ENCODE peak calls at places on chromosomes 12 and 14, in five cellular contexts. One of them, this sample, is unnamed.

GRCh38 chr14:33499687-33500086 is 451.2 kb downstream of the EGLN3 start:
- DNase-seq in tibial artery: no peak
- DNase-seq in sigmoid colon: no peak
- DNase-seq in GM13977: no peak
- DNase-seq in ovary: no peak
- DNase-seq in this sample: no peak

GRCh38 chr12:57521475-57522018 is 1.1 kb upstream of the MBD6 start:
- DNase-seq in tibial artery: peak
- DNase-seq in sigmoid colon: peak
- DNase-seq in GM13977: no peak
- DNase-seq in ovary: peak
- DNase-seq in this sample: no peak

GRCh38 chr12:26251600-26251999 is 56.2 kb downstream of the SSPN start:
- DNase-seq in tibial artery: peak
- DNase-seq in sigmoid colon: no peak
- DNase-seq in GM13977: no peak
- DNase-seq in ovary: peak
- DNase-seq in this sample: no peak

GRCh38 chr12:114709112-114709511 is 25.1 kb upstream of the TBX3 start:
- DNase-seq in tibial artery: no peak
- DNase-seq in sigmoid colon: no peak
- DNase-seq in GM13977: no peak
- DNase-seq in ovary: no peak
- DNase-seq in this sample: no peak

GRCh38 chr12:69993433-69993832 is 168.4 kb downstream of the MYRFL start:
- DNase-seq in tibial artery: no peak
- DNase-seq in sigmoid colon: no peak
- DNase-seq in GM13977: no peak
- DNase-seq in ovary: no peak
- DNase-seq in this sample: no peak

GRCh38 chr14:23831591-23831990 is 122.0 kb upstream of the DHRS4 start:
- DNase-seq in tibial artery: no peak
- DNase-seq in sigmoid colon: no peak
- DNase-seq in GM13977: no peak
- DNase-seq in ovary: no peak
- DNase-seq in this sample: no peak

GRCh38 chr12:24479131-24479530 is 469.8 kb downstream of the BCAT1 start:
- DNase-seq in tibial artery: no peak
- DNase-seq in sigmoid colon: no peak
- DNase-seq in GM13977: no peak
- DNase-seq in ovary: no peak
- DNase-seq in this sample: no peak

GRCh38 chr12:42119085-42119633 is 25.5 kb downstream of the GXYLT1 start:
- DNase-seq in tibial artery: no peak
- DNase-seq in sigmoid colon: no peak
- DNase-seq in GM13977: no peak
- DNase-seq in ovary: no peak
- DNase-seq in this sample: no peak

GRCh38 chr12:537772-538171 is 78.0 kb downstream of the B4GALNT3 start:
- DNase-seq in tibial artery: no peak
- DNase-seq in sigmoid colon: no peak
- DNase-seq in GM13977: no peak
- DNase-seq in ovary: no peak
- DNase-seq in this sample: no peak

GRCh38 chr12:19220205-19220604 is 90.7 kb downstream of the PLEKHA5 start:
- DNase-seq in tibial artery: no peak
- DNase-seq in sigmoid colon: no peak
- DNase-seq in GM13977: no peak
- DNase-seq in ovary: no peak
- DNase-seq in this sample: no peak

GRCh38 chr14:55245657-55246268 is 25.5 kb upstream of the FBXO34 start:
- DNase-seq in tibial artery: no peak
- DNase-seq in sigmoid colon: no peak
- DNase-seq in GM13977: peak
- DNase-seq in ovary: no peak
- DNase-seq in this sample: no peak

GRCh38 chr12:15196221-15196620 is 25.0 kb downstream of the RERG start:
- DNase-seq in tibial artery: no peak
- DNase-seq in sigmoid colon: no peak
- DNase-seq in GM13977: no peak
- DNase-seq in ovary: no peak
- DNase-seq in this sample: no peak

GRCh38 chr14:68655961-68656360 is 136.9 kb downstream of the ZFP36L1 start:
- DNase-seq in tibial artery: peak
- DNase-seq in sigmoid colon: no peak
- DNase-seq in GM13977: no peak
- DNase-seq in ovary: no peak
- DNase-seq in this sample: no peak

GRCh38 chr12:112115259-112116045 is 6.9 kb upstream of the NAA25 start:
- DNase-seq in tibial artery: no peak
- DNase-seq in sigmoid colon: no peak
- DNase-seq in GM13977: no peak
- DNase-seq in ovary: no peak
- DNase-seq in this sample: no peak

GRCh38 chr12:1517007-1517406 is 77.4 kb downstream of the FBXL14 start:
- DNase-seq in tibial artery: peak
- DNase-seq in sigmoid colon: no peak
- DNase-seq in GM13977: no peak
- DNase-seq in ovary: no peak
- DNase-seq in this sample: no peak

GRCh38 chr14:72315720-72316119 is 383.5 kb downstream of the RGS6 start:
- DNase-seq in tibial artery: no peak
- DNase-seq in sigmoid colon: no peak
- DNase-seq in GM13977: no peak
- DNase-seq in ovary: no peak
- DNase-seq in this sample: no peak

GRCh38 chr12:59155448-59155847 is 235.1 kb upstream of the LRIG3 start:
- DNase-seq in tibial artery: no peak
- DNase-seq in sigmoid colon: no peak
- DNase-seq in GM13977: no peak
- DNase-seq in ovary: no peak
- DNase-seq in this sample: no peak

GRCh38 chr12:9049520-9050133 is 60.3 kb downstream of the KLRG1 start:
- DNase-seq in tibial artery: no peak
- DNase-seq in sigmoid colon: no peak
- DNase-seq in GM13977: peak
- DNase-seq in ovary: no peak
- DNase-seq in this sample: no peak

GRCh38 chr12:68905731-68906130 is 27.2 kb downstream of the CPM start:
- DNase-seq in tibial artery: no peak
- DNase-seq in sigmoid colon: no peak
- DNase-seq in GM13977: no peak
- DNase-seq in ovary: no peak
- DNase-seq in this sample: no peak

GRCh38 chr14:36217732-36218131 is 41.2 kb upstream of the PTCSC3 start:
- DNase-seq in tibial artery: no peak
- DNase-seq in sigmoid colon: no peak
- DNase-seq in GM13977: no peak
- DNase-seq in ovary: no peak
- DNase-seq in this sample: no peak

GRCh38 chr12:52783563-52784316 is 6.6 kb upstream of the KRT76 start:
- DNase-seq in tibial artery: no peak
- DNase-seq in sigmoid colon: no peak
- DNase-seq in GM13977: no peak
- DNase-seq in ovary: no peak
- DNase-seq in this sample: no peak

GRCh38 chr12:108664338-108665258 is 30.9 kb upstream of the SELPLG start:
- DNase-seq in tibial artery: peak
- DNase-seq in sigmoid colon: peak
- DNase-seq in GM13977: peak
- DNase-seq in ovary: peak
- DNase-seq in this sample: peak

GRCh38 chr14:105857816-105858675 is 331.7 kb downstream of the TMEM121 start:
- DNase-seq in tibial artery: no peak
- DNase-seq in sigmoid colon: peak
- DNase-seq in GM13977: no peak
- DNase-seq in ovary: peak
- DNase-seq in this sample: no peak

GRCh38 chr12:52817003-52817698 is 3.2 kb upstream of the KRT4 start:
- DNase-seq in tibial artery: no peak
- DNase-seq in sigmoid colon: no peak
- DNase-seq in GM13977: no peak
- DNase-seq in ovary: no peak
- DNase-seq in this sample: no peak

GRCh38 chr12:53427905-53428594 is 4.4 kb downstream of the AMHR2 start:
- DNase-seq in tibial artery: no peak
- DNase-seq in sigmoid colon: no peak
- DNase-seq in GM13977: no peak
- DNase-seq in ovary: no peak
- DNase-seq in this sample: no peak

GRCh38 chr12:75632452-75632851 is 121.0 kb upstream of the KRR1 start:
- DNase-seq in tibial artery: no peak
- DNase-seq in sigmoid colon: no peak
- DNase-seq in GM13977: no peak
- DNase-seq in ovary: no peak
- DNase-seq in this sample: no peak

GRCh38 chr12:131094831-131095805 is 141.4 kb downstream of the ADGRD1 start:
- DNase-seq in tibial artery: peak
- DNase-seq in sigmoid colon: peak
- DNase-seq in GM13977: no peak
- DNase-seq in ovary: no peak
- DNase-seq in this sample: no peak

GRCh38 chr12:21676781-21677180 is 19.1 kb upstream of the LDHB start:
- DNase-seq in tibial artery: no peak
- DNase-seq in sigmoid colon: no peak
- DNase-seq in GM13977: no peak
- DNase-seq in ovary: no peak
- DNase-seq in this sample: no peak

GRCh38 chr12:3683670-3684069 is 69.2 kb downstream of the CRACR2A start:
- DNase-seq in tibial artery: no peak
- DNase-seq in sigmoid colon: no peak
- DNase-seq in GM13977: no peak
- DNase-seq in ovary: no peak
- DNase-seq in this sample: no peak

GRCh38 chr12:104243971-104244370 is 28.4 kb downstream of the TXNRD1 start:
- DNase-seq in tibial artery: no peak
- DNase-seq in sigmoid colon: no peak
- DNase-seq in GM13977: no peak
- DNase-seq in ovary: no peak
- DNase-seq in this sample: no peak

GRCh38 chr12:62320054-62320453 is 59.9 kb downstream of the USP15 start:
- DNase-seq in tibial artery: no peak
- DNase-seq in sigmoid colon: no peak
- DNase-seq in GM13977: no peak
- DNase-seq in ovary: no peak
- DNase-seq in this sample: no peak

DNA sequence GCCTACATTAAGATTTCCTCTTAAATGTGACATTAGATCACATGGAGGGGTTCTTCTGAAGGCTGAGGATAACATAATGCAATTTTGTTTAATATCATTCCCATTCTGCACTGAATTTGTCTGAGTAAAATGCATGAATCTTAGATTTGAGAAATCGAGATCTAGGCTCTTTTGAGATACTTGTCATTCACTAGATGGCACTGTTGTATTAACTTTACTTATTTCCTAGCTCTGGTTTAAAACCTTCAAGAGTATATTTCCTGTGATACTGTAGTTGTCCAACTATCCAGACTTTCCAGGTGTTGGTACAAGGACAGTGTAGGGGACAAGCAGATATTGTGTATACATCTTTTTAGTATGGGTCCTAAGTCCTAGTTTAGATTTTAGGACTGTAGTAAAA is 91.7 kb upstream of the SEL1L start:
- DNase-seq in tibial artery: no peak
- DNase-seq in sigmoid colon: no peak
- DNase-seq in GM13977: peak
- DNase-seq in ovary: no peak
- DNase-seq in this sample: no peak
- TF ChIP-seq CTCF in tibial artery: peak
- TF ChIP-seq CTCF in sigmoid colon: peak
- TF ChIP-seq CTCF in GM13977: peak
- TF ChIP-seq CTCF in ovary: no peak
- TF ChIP-seq CTCF in this sample: no peak

GRCh38 chr12:47079365-47079893 is at the start of gene PCED1B:
- DNase-seq in tibial artery: peak
- DNase-seq in sigmoid colon: peak
- DNase-seq in GM13977: peak
- DNase-seq in ovary: peak
- DNase-seq in this sample: peak
- TF ChIP-seq CTCF in tibial artery: peak
- TF ChIP-seq CTCF in sigmoid colon: no peak
- TF ChIP-seq CTCF in GM13977: peak
- TF ChIP-seq CTCF in ovary: no peak
- TF ChIP-seq CTCF in this sample: no peak

DNA sequence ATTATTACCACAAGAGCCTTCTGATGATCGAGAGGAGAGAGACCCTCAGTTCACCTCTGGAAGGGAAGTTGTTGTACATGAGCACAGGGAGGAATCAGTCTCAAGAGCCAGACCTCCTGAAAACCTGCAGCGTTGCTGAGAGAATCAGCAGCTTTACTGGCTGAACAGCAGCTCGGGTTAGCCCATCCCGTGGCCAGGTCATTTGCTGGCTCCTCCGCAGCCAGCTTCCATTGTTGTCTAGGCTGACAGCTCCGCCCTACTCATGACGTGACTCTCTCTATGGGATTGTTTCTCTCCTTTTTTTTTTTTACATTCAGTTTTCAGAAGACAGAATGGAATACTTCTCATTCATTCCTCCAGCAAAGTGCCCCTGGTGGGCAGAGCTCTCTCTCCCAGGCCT is 69.9 kb downstream of the TGFB3 start:
- DNase-seq in tibial artery: no peak
- DNase-seq in sigmoid colon: no peak
- DNase-seq in GM13977: no peak
- DNase-seq in ovary: no peak
- DNase-seq in this sample: no peak
- TF ChIP-seq CTCF in tibial artery: no peak
- TF ChIP-seq CTCF in sigmoid colon: no peak
- TF ChIP-seq CTCF in GM13977: no peak
- TF ChIP-seq CTCF in ovary: no peak
- TF ChIP-seq CTCF in this sample: no peak

GRCh38 chr14:34981743-34982420 is 910 bp upstream of the SRP54 start:
- DNase-seq in tibial artery: no peak
- DNase-seq in sigmoid colon: no peak
- DNase-seq in GM13977: no peak
- DNase-seq in ovary: peak
- DNase-seq in this sample: peak
- TF ChIP-seq CTCF in tibial artery: no peak
- TF ChIP-seq CTCF in sigmoid colon: peak
- TF ChIP-seq CTCF in GM13977: peak
- TF ChIP-seq CTCF in ovary: no peak
- TF ChIP-seq CTCF in this sample: no peak

GRCh38 chr14:47822326-47822725 is 146.9 kb upstream of the MDGA2 start:
- DNase-seq in tibial artery: no peak
- DNase-seq in sigmoid colon: no peak
- DNase-seq in GM13977: no peak
- DNase-seq in ovary: no peak
- DNase-seq in this sample: no peak

GRCh38 chr14:47821134-47821533 is 145.7 kb upstream of the MDGA2 start:
- DNase-seq in tibial artery: no peak
- DNase-seq in sigmoid colon: no peak
- DNase-seq in GM13977: no peak
- DNase-seq in ovary: no peak
- DNase-seq in this sample: no peak

DNA sequence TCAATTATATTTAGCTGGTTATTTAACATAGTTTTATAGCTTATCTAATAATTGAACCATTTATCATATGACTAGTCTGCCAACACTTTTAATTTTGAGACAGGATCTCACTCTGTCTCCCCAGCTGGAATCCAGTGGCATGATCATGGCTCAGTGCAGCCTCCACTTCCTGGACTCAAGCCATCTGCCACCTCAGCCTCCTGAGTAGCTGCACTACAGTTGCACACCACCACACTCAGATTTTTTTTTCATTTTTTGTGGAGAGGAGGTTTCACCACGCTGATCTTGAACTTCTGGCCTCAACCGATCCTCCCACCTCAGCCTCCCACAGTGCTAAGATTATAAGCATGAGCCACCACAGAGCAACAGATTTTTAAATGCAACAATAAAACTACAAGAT is 151.4 kb upstream of the MDGA2 start:
- DNase-seq in tibial artery: no peak
- DNase-seq in sigmoid colon: no peak
- DNase-seq in GM13977: no peak
- DNase-seq in ovary: no peak
- DNase-seq in this sample: no peak
- TF ChIP-seq CTCF in tibial artery: no peak
- TF ChIP-seq CTCF in sigmoid colon: no peak
- TF ChIP-seq CTCF in GM13977: no peak
- TF ChIP-seq CTCF in ovary: no peak
- TF ChIP-seq CTCF in this sample: no peak